ENCODE peak calls at places on chromosomes 1 and 21, in seven cellular contexts. N is cardiac muscle cell; B is psoas muscle; A is esophagus squamous epithelium; J is tibial nerve; K is CD8-positive, alpha-beta memory T cell; D is OCI-LY7. R is an unnamed sample. For H3K9me3, the result is how much of the 10 kb centered on the place peaks cover.

GRCh38 chr21:28725396-28725795 is 267.3 kb downstream of the LTN1 start:
- DNase-seq in K (no peak), A (no peak), J (no peak), N (peak), B (no peak), D (no peak), R (no peak)

GRCh38 chr21:29091032-29091431 is 17.6 kb upstream of the CCT8 start:
- DNase-seq in J (no peak), A (no peak), K (no peak), D (no peak), B (no peak), N (peak), R (no peak)

GRCh38 chr1:43367026-43367903 is 546 bp downstream of the ELOVL1 start:
- DNase-seq in K (no peak), A (no peak), J (no peak), D (peak), B (peak), N (no peak), R (no peak)

GRCh38 chr1:8815582-8816285 is 1.7 kb downstream of the RERE start:
- DNase-seq in D (peak), A (no peak), K (no peak), J (no peak), B (no peak), N (peak), R (peak)

GRCh38 chr1:193264313-193265065 is 78.1 kb upstream of the B3GALT2 start:
- DNase-seq in A (no peak), N (peak), D (no peak), K (no peak), B (no peak), J (no peak), R (no peak)

GRCh38 chr1:167984886-167985489 is 48.1 kb upstream of the MPC2 start:
- DNase-seq in K (no peak), B (no peak), J (no peak), N (no peak), A (no peak), D (no peak), R (no peak)

GRCh38 chr1:216670118-216670870 is 52.9 kb downstream of the ESRRG start:
- DNase-seq in B (no peak), D (no peak), A (no peak), N (peak), J (no peak), K (no peak), R (no peak)

GRCh38 chr21:45970674-45971486 is 10.7 kb upstream of the COL6A1 start:
- DNase-seq in D (peak), N (peak), K (peak), J (peak), A (no peak), B (peak), R (no peak)

GRCh38 chr1:31901838-31902508 is 36.2 kb downstream of the PTP4A2 start:
- DNase-seq in N (no peak), K (no peak), A (no peak), D (peak), J (no peak), B (no peak), R (no peak)

GRCh38 chr1:67889940-67890567 is 56.8 kb upstream of the GNG12 start:
- DNase-seq in J (no peak), D (no peak), N (peak), K (no peak), A (no peak), B (no peak), R (no peak)

GRCh38 chr1:153680120-153680403 is 1.6 kb downstream of the NPR1 start:
- DNase-seq in J (no peak), D (no peak), B (no peak), K (no peak), N (no peak), A (no peak), R (no peak)

GRCh38 chr1:153678519-153679336 is at the start of gene NPR1:
- DNase-seq in B (peak), D (no peak), K (no peak), A (no peak), N (peak), J (peak), R (peak)

GRCh38 chr1:153682730-153683129 is 4.2 kb downstream of the NPR1 start:
- DNase-seq in J (no peak), N (no peak), D (no peak), K (no peak), B (no peak), A (no peak), R (no peak)

GRCh38 chr1:153679337-153680119 is 1.0 kb downstream of the NPR1 start:
- DNase-seq in B (peak), N (peak), A (no peak), K (no peak), J (no peak), D (no peak), R (no peak)

GRCh38 chr1:153677718-153678518 is 570 bp upstream of the NPR1 start:
- DNase-seq in B (peak), N (peak), J (peak), D (peak), A (no peak), K (peak), R (peak)
- H3K9me3 ChIP-seq in B (under half), N (under half), J (under half), D (under half), A (under half), K (under half), R (under half)

GRCh38 chr1:247131236-247131635 is 27.1 kb upstream of the ZNF669 start:
- DNase-seq in J (no peak), A (no peak), K (no peak), B (no peak), D (no peak), N (no peak), R (no peak)
- H3K9me3 ChIP-seq in J (under half), A (under half), K (under half), B (under half), D (under half), N (under half), R (under half)

GRCh38 chr1:37184789-37185188 is 150.5 kb upstream of the GRIK3 start:
- DNase-seq in B (no peak), J (no peak), D (no peak), A (no peak), N (no peak), K (no peak), R (no peak)
- H3K9me3 ChIP-seq in B (under half), J (under half), D (under half), A (under half), N (under half), K (under half), R (under half)

DNA sequence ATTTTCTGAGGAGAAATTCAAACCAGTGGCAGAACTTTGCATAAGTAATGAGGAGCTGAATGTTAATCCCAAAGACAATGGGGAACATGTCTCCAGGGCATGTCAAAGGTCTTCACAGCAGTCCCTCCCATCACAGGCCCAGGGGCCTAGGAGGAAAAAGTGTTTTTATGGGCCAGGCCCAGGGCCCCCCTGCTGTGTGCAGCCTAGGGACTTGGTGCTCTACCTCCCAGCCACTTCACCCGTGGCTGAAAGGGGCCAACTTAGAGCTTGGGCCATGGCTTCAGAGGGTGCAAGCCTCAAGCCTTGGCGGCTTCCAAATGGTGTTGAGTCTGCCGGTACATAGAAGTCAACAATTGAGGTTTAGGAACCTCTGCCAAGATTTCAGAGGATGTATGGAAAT is 854.0 kb downstream of the LRRIQ3 start:
- DNase-seq in D (no peak), K (no peak), B (no peak), A (no peak), J (no peak), N (no peak), R (no peak)
- H3K9me3 ChIP-seq in D (under half), K (under half), B (under half), A (under half), J (under half), N (under half), R (under half)

GRCh38 chr1:4121293-4121684 is 221.2 kb upstream of the C1orf174 start:
- DNase-seq in A (no peak), N (no peak), D (no peak), K (no peak), B (no peak), J (no peak), R (no peak)
- H3K9me3 ChIP-seq in A (under half), N (under half), D (under half), K (under half), B (under half), J (under half), R (under half)

GRCh38 chr1:89681045-89681729 is 48.3 kb downstream of the LRRC8C start:
- DNase-seq in J (no peak), B (no peak), D (peak), N (no peak), K (no peak), A (no peak), R (no peak)
- H3K9me3 ChIP-seq in J (under half), B (under half), D (under half), N (under half), K (under half), A (under half), R (under half)

DNA sequence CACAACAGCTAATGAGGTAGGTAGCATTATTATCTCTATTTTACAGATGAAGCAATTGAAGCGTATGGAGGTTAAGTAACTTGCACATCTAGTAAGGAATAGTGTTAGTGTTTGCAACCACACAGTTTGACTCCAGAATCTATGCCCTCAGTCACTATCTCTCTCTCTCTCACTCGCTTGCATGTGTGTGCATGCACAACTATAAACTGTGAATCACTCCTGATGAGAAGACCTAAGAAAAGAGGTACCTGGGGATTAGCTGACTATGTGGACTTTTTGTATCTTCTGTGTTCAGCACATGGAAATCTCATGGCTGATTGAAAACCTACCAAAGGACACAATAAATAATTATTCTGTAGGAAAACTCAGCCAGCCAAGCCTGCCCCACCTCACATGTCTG is 295.5 kb downstream of the BRINP2 start:
- DNase-seq in A (no peak), J (no peak), K (no peak), D (no peak), B (no peak), N (no peak), R (no peak)
- H3K9me3 ChIP-seq in A (under half), J (under half), K (under half), D (under half), B (under half), N (under half), R (under half)

DNA sequence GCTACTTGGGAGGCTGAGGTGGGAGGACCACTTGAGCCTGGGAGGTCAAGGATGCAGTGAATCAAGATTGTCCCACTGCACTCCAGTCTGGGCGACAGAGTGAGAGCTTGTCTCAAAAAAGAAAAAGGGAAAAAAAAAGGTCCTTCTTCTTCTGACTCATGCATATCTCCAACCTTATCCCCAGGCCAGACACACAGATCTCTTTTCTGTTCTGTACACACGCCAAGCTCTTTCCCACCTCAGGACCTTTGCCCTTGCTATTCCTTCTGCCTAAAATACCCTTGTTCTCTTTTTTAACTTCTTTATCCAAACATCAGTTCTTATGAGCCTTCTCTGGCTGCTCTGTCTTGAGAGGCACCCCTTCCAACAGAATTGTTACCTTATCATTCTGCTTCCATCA is 22.1 kb downstream of the PLEKHO1 start:
- DNase-seq in K (no peak), A (no peak), J (no peak), N (no peak), B (no peak), D (no peak), R (no peak)
- H3K9me3 ChIP-seq in K (under half), A (under half), J (under half), N (under half), B (under half), D (under half), R (under half)

DNA sequence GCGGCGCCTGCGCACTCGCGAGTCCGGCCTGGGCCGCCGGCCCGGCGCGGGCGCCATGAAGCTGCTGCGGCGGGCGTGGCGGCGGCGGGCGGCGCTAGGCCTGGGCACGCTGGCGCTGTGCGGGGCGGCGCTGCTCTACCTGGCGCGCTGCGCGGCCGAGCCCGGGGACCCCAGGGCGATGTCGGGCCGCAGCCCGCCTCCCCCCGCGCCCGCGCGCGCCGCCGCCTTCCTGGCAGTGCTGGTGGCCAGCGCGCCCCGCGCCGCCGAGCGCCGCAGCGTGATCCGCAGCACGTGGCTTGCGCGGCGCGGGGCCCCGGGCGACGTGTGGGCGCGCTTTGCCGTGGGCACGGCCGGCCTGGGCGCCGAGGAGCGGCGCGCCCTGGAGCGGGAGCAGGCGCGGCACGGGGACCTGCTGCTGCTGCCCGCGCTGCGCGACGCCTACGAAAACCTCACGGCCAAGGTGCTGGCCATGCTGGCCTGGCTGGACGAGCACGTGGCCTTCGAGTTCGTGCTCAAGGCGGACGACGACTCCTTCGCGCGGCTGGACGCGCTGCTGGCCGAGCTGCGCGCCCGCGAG is at the start of gene B3GALT6:
- DNase-seq in A (no peak), K (no peak), J (no peak), N (no peak), B (no peak), D (no peak), R (no peak)
- H3K9me3 ChIP-seq in A (under half), K (under half), J (under half), N (under half), B (under half), D (under half), R (under half)

DNA sequence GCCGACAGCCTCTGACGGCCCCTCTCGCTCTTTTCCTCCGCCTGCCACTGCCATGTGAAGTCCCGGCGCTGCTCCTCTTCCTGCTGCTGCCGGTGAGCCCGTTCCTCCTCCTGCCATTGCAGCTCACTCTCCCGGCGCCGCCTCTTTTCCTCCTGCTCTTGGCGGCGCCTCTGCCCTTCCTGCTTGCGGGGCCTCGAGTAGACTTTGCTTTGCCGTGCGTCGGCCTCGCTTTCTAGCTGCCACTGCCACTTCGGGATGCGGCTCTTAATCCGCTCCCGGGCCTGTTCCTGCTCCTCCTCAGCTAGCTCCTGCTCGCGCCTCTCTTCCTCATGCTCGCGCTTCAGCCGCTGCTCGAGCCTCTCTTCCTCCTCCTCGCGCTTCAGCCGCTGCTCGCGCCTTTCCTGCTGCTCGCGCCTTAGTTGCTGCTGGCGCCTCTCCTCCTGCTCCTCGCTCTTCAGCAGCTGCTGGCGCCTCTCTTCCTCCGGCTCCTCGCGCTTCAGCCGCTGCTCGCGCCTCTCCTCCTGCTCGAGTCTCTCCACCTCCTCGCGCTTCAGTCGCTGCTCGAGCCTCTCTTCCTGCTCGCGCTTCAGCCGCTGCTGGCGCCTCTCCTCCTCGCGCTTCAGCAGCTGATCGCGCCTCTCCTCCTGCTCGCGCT is 4.3 kb downstream of the TCHH start:
- DNase-seq in K (no peak), N (peak), D (no peak), A (no peak), J (no peak), B (no peak), R (no peak)
- H3K9me3 ChIP-seq in K (under half), N (under half), D (under half), A (under half), J (under half), B (under half), R (under half)

R was measured in stomach.